ENCODE peak calls at places on chromosomes 7 and 10, in nine cellular contexts. One of them, this sample, is unnamed.

GRCh38 chr10:31319602-31320178 is 674 bp downstream of the ZEB1 start:
- DNase-seq in HCT116: no peak
- DNase-seq in Calu3: no peak
- DNase-seq in B cell: no peak
- DNase-seq in GM12878: no peak
- DNase-seq in K562: peak
- DNase-seq in tibial artery: no peak
- DNase-seq in lower lobe of right lung: no peak
- DNase-seq in DND-41: no peak
- DNase-seq in this sample: peak

GRCh38 chr7:129958643-129959479 is 6.1 kb upstream of the UBE2H start:
- DNase-seq in HCT116: peak
- DNase-seq in Calu3: peak
- DNase-seq in B cell: no peak
- DNase-seq in GM12878: no peak
- DNase-seq in K562: peak
- DNase-seq in tibial artery: no peak
- DNase-seq in lower lobe of right lung: no peak
- DNase-seq in DND-41: no peak
- DNase-seq in this sample: no peak

GRCh38 chr7:121504478-121504877 is 108.4 kb upstream of the FAM3C start:
- DNase-seq in HCT116: no peak
- DNase-seq in Calu3: no peak
- DNase-seq in B cell: no peak
- DNase-seq in GM12878: no peak
- DNase-seq in K562: no peak
- DNase-seq in tibial artery: no peak
- DNase-seq in lower lobe of right lung: no peak
- DNase-seq in DND-41: no peak
- DNase-seq in this sample: no peak

GRCh38 chr10:70561051-70561450 is 41.5 kb downstream of the PRF1 start:
- DNase-seq in HCT116: no peak
- DNase-seq in Calu3: no peak
- DNase-seq in B cell: no peak
- DNase-seq in GM12878: no peak
- DNase-seq in K562: no peak
- DNase-seq in tibial artery: peak
- DNase-seq in lower lobe of right lung: peak
- DNase-seq in DND-41: no peak
- DNase-seq in this sample: no peak

GRCh38 chr7:20439384-20439783 is 108.7 kb downstream of the ITGB8 start:
- DNase-seq in HCT116: no peak
- DNase-seq in Calu3: no peak
- DNase-seq in B cell: no peak
- DNase-seq in GM12878: no peak
- DNase-seq in K562: no peak
- DNase-seq in tibial artery: no peak
- DNase-seq in lower lobe of right lung: no peak
- DNase-seq in DND-41: no peak
- DNase-seq in this sample: no peak

GRCh38 chr7:18119985-18120384 is 92.3 kb upstream of the PRPS1L1 start:
- DNase-seq in HCT116: peak
- DNase-seq in Calu3: peak
- DNase-seq in B cell: no peak
- DNase-seq in GM12878: no peak
- DNase-seq in K562: no peak
- DNase-seq in tibial artery: no peak
- DNase-seq in lower lobe of right lung: no peak
- DNase-seq in DND-41: no peak
- DNase-seq in this sample: no peak

GRCh38 chr7:54664235-54665228 is 94.5 kb downstream of the SEC61G start:
- DNase-seq in HCT116: no peak
- DNase-seq in Calu3: peak
- DNase-seq in B cell: no peak
- DNase-seq in GM12878: no peak
- DNase-seq in K562: peak
- DNase-seq in tibial artery: no peak
- DNase-seq in lower lobe of right lung: no peak
- DNase-seq in DND-41: no peak
- DNase-seq in this sample: peak

GRCh38 chr7:106938803-106939202 is 73.7 kb downstream of the PIK3CG start:
- DNase-seq in HCT116: no peak
- DNase-seq in Calu3: no peak
- DNase-seq in B cell: no peak
- DNase-seq in GM12878: no peak
- DNase-seq in K562: no peak
- DNase-seq in tibial artery: no peak
- DNase-seq in lower lobe of right lung: no peak
- DNase-seq in DND-41: no peak
- DNase-seq in this sample: no peak

GRCh38 chr7:44307905-44308740 is 17.3 kb downstream of the CAMK2B start:
- DNase-seq in HCT116: no peak
- DNase-seq in Calu3: no peak
- DNase-seq in B cell: no peak
- DNase-seq in GM12878: no peak
- DNase-seq in K562: peak
- DNase-seq in tibial artery: peak
- DNase-seq in lower lobe of right lung: no peak
- DNase-seq in DND-41: no peak
- DNase-seq in this sample: peak

GRCh38 chr7:322111-322671 is 32.2 kb downstream of the FOXL3 start:
- DNase-seq in HCT116: peak
- DNase-seq in Calu3: peak
- DNase-seq in B cell: peak
- DNase-seq in GM12878: no peak
- DNase-seq in K562: peak
- DNase-seq in tibial artery: no peak
- DNase-seq in lower lobe of right lung: peak
- DNase-seq in DND-41: peak
- DNase-seq in this sample: peak

GRCh38 chr7:27103489-27104226 is 1.2 kb upstream of the HOXA2 start:
- DNase-seq in HCT116: no peak
- DNase-seq in Calu3: no peak
- DNase-seq in B cell: no peak
- DNase-seq in GM12878: no peak
- DNase-seq in K562: no peak
- DNase-seq in tibial artery: no peak
- DNase-seq in lower lobe of right lung: no peak
- DNase-seq in DND-41: no peak
- DNase-seq in this sample: no peak

GRCh38 chr7:139035588-139036353 is at the start of gene ZC3HAV1L:
- DNase-seq in HCT116: peak
- DNase-seq in Calu3: peak
- DNase-seq in B cell: peak
- DNase-seq in GM12878: no peak
- DNase-seq in K562: no peak
- DNase-seq in tibial artery: peak
- DNase-seq in lower lobe of right lung: peak
- DNase-seq in DND-41: peak
- DNase-seq in this sample: peak

GRCh38 chr10:86773486-86773885 is 17.1 kb downstream of the BMPR1A start:
- DNase-seq in HCT116: no peak
- DNase-seq in Calu3: no peak
- DNase-seq in B cell: no peak
- DNase-seq in GM12878: no peak
- DNase-seq in K562: no peak
- DNase-seq in tibial artery: no peak
- DNase-seq in lower lobe of right lung: no peak
- DNase-seq in DND-41: no peak
- DNase-seq in this sample: no peak

GRCh38 chr10:91700273-91700672 is 67.4 kb upstream of the PPP1R3C start:
- DNase-seq in HCT116: no peak
- DNase-seq in Calu3: no peak
- DNase-seq in B cell: no peak
- DNase-seq in GM12878: no peak
- DNase-seq in K562: no peak
- DNase-seq in tibial artery: peak
- DNase-seq in lower lobe of right lung: no peak
- DNase-seq in DND-41: no peak
- DNase-seq in this sample: no peak

GRCh38 chr7:20786779-20787651 is at the start of gene SP8:
- DNase-seq in HCT116: no peak
- DNase-seq in Calu3: peak
- DNase-seq in B cell: no peak
- DNase-seq in GM12878: no peak
- DNase-seq in K562: peak
- DNase-seq in tibial artery: no peak
- DNase-seq in lower lobe of right lung: no peak
- DNase-seq in DND-41: no peak
- DNase-seq in this sample: peak

GRCh38 chr7:126574838-126575250 is 677.9 kb downstream of the GRM8 start:
- DNase-seq in HCT116: peak
- DNase-seq in Calu3: peak
- DNase-seq in B cell: no peak
- DNase-seq in GM12878: no peak
- DNase-seq in K562: no peak
- DNase-seq in tibial artery: no peak
- DNase-seq in lower lobe of right lung: no peak
- DNase-seq in DND-41: no peak
- DNase-seq in this sample: no peak

GRCh38 chr7:42237891-42238531 is 1.0 kb upstream of the GLI3 start:
- DNase-seq in HCT116: no peak
- DNase-seq in Calu3: peak
- DNase-seq in B cell: peak
- DNase-seq in GM12878: no peak
- DNase-seq in K562: peak
- DNase-seq in tibial artery: peak
- DNase-seq in lower lobe of right lung: peak
- DNase-seq in DND-41: peak
- DNase-seq in this sample: no peak

GRCh38 chr10:106802949-106803348 is 361.6 kb downstream of the SORCS1 start:
- DNase-seq in HCT116: no peak
- DNase-seq in Calu3: no peak
- DNase-seq in B cell: no peak
- DNase-seq in GM12878: no peak
- DNase-seq in K562: no peak
- DNase-seq in tibial artery: no peak
- DNase-seq in lower lobe of right lung: no peak
- DNase-seq in DND-41: no peak
- DNase-seq in this sample: no peak
- TF ChIP-seq CTCF in HCT116: no peak
- TF ChIP-seq CTCF in Calu3: no peak
- TF ChIP-seq CTCF in B cell: no peak
- TF ChIP-seq CTCF in GM12878: no peak
- TF ChIP-seq CTCF in K562: no peak
- TF ChIP-seq CTCF in tibial artery: no peak
- TF ChIP-seq CTCF in lower lobe of right lung: no peak
- TF ChIP-seq CTCF in DND-41: no peak
- TF ChIP-seq CTCF in this sample: no peak

DNA sequence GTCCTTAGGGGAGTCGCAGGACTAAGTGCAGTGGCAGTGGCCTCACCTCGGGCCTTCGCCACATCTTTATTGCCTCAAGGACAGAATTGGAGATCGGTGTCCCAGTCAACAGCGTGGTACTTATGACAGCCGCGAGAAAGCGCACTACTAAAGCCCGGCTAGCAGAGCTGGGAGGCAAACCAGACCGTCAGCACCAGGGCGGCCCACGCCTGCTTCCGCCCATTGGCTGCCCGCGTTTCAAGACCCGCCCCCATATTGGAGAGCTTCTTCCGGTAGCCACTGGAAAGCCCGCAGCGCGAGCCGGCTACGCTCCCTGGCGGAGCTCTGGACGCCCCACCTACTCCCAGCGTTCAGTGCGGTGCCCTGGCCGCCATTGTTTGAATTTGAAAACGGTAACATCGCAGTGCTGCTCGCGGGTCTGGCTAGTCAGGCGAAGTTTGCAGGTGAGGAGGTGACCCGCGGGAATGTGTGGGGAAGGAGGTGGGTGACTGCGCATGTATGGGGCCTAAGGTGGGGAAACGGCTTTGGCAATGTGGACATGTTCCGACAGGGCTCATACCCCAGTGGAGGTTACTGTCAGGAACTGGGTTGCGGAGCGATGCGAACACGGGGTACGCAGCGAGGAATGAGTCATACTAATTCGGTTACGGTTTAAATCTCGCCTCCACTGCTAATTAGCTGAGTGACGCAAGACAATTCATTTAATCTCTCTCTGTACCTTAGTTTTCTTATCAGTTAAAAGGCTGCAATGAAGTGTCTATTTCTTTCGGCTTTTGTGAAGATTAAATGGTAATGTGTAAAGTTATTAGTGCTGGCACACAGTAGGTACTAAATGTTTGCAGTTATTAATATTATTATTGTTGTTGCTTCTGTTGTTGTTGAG is at the start of gene KIF20B:
- DNase-seq in HCT116: peak
- DNase-seq in Calu3: peak
- DNase-seq in B cell: peak
- DNase-seq in GM12878: peak
- DNase-seq in K562: peak
- DNase-seq in tibial artery: peak
- DNase-seq in lower lobe of right lung: peak
- DNase-seq in DND-41: peak
- DNase-seq in this sample: peak
- TF ChIP-seq CTCF in HCT116: no peak
- TF ChIP-seq CTCF in Calu3: no peak
- TF ChIP-seq CTCF in B cell: peak
- TF ChIP-seq CTCF in GM12878: peak
- TF ChIP-seq CTCF in K562: peak
- TF ChIP-seq CTCF in tibial artery: peak
- TF ChIP-seq CTCF in lower lobe of right lung: peak
- TF ChIP-seq CTCF in DND-41: peak
- TF ChIP-seq CTCF in this sample: peak

DNA sequence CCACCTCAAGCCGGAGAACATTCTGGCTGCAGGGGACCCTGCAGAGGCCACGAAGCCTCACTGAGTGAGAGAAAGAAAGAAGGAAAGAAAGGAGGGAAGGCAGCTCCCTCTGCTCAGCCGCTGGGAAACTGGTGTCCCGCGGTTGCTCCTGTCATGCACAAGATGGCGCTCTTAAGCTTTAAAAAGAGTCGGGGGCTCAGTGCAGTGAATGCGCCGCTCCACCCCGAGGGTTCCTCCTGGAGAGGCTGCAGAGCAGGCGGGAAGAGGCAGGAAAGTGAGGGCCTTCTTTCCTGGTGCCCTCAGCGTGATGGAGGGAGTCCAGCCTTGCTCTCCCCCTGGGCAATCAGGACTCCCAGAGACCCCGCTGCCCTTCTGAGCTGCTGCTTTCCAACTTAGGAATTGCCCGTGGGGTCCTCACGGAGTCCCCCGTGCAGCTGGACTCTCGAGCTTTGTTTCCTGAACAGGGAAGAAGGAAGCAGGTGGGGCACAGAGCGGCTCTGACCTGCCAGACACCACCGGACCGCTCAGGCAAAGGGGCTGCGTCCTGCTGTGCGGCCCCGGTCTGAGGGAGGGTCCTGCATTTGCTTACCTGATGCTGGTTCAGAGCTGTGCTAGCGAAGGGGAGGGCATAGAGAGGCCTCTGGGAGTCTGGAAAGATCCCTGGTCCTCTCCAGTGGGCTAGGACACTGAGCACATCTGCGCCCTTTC is 141.9 kb upstream of the MKI67 start:
- DNase-seq in HCT116: peak
- DNase-seq in Calu3: peak
- DNase-seq in B cell: no peak
- DNase-seq in GM12878: no peak
- DNase-seq in K562: peak
- DNase-seq in tibial artery: no peak
- DNase-seq in lower lobe of right lung: no peak
- DNase-seq in DND-41: peak
- DNase-seq in this sample: no peak
- TF ChIP-seq CTCF in HCT116: peak
- TF ChIP-seq CTCF in Calu3: no peak
- TF ChIP-seq CTCF in B cell: no peak
- TF ChIP-seq CTCF in GM12878: peak
- TF ChIP-seq CTCF in K562: peak
- TF ChIP-seq CTCF in tibial artery: peak
- TF ChIP-seq CTCF in lower lobe of right lung: peak
- TF ChIP-seq CTCF in DND-41: peak
- TF ChIP-seq CTCF in this sample: no peak

GRCh38 chr10:103967433-103968142 is 648 bp downstream of the SLK start:
- DNase-seq in HCT116: no peak
- DNase-seq in Calu3: no peak
- DNase-seq in B cell: no peak
- DNase-seq in GM12878: no peak
- DNase-seq in K562: peak
- DNase-seq in tibial artery: no peak
- DNase-seq in lower lobe of right lung: no peak
- DNase-seq in DND-41: no peak
- DNase-seq in this sample: peak
- TF ChIP-seq CTCF in HCT116: no peak
- TF ChIP-seq CTCF in Calu3: no peak
- TF ChIP-seq CTCF in B cell: no peak
- TF ChIP-seq CTCF in GM12878: no peak
- TF ChIP-seq CTCF in K562: no peak
- TF ChIP-seq CTCF in tibial artery: peak
- TF ChIP-seq CTCF in lower lobe of right lung: no peak
- TF ChIP-seq CTCF in DND-41: no peak
- TF ChIP-seq CTCF in this sample: no peak